ENCODE peak calls at places on chromosomes 7 and 10, in four cellular contexts. G is K562, K is HepG2, N is GM12878. E is an unnamed sample.

GRCh38 chr10:126667568-126667967 is 2.9 kb downstream of the C10orf90 start:
- DNase-seq in G (no peak), K (no peak), N (no peak), E (no peak)

GRCh38 chr10:16996530-16996964 is 133.1 kb downstream of the CUBN start:
- DNase-seq in G (no peak), K (no peak), N (no peak), E (no peak)

GRCh38 chr7:90747521-90747920 is 151.4 kb downstream of the CDK14 start:
- DNase-seq in G (no peak), K (no peak), N (no peak), E (no peak)

GRCh38 chr10:93272884-93273675 is 199.4 kb downstream of the CYP26A1 start:
- DNase-seq in G (no peak), K (no peak), N (no peak), E (no peak)

GRCh38 chr10:74891048-74891447 is 64.6 kb downstream of the KAT6B start:
- DNase-seq in G (no peak), K (no peak), N (no peak), E (no peak)

GRCh38 chr10:17409170-17409733 is 45.1 kb downstream of the ST8SIA6 start:
- DNase-seq in G (peak; percentile 34), K (peak; percentile 12), N (no peak), E (no peak)

GRCh38 chr7:144390481-144390880 is 13.0 kb downstream of the NOBOX start:
- DNase-seq in G (no peak), K (no peak), N (no peak), E (no peak)

GRCh38 chr7:139915864-139916716 is 87.0 kb downstream of the TBXAS1 start:
- DNase-seq in G (peak; percentile 96), K (no peak), N (peak; percentile 91), E (no peak)

GRCh38 chr7:151699147-151699546 is 177.8 kb downstream of the PRKAG2 start:
- DNase-seq in G (no peak), K (no peak), N (no peak), E (peak; percentile 62)

GRCh38 chr10:71270301-71270777 is 48.7 kb upstream of the SLC29A3 start:
- DNase-seq in G (peak; percentile 83), K (peak; percentile 56), N (no peak), E (peak; percentile 74)

GRCh38 chr7:44231088-44231487 is 30.3 kb downstream of the YKT6 start:
- DNase-seq in G (no peak), K (peak; percentile 20), N (no peak), E (no peak)

GRCh38 chr10:69786791-69787190 is 14.9 kb upstream of the COL13A1 start:
- DNase-seq in G (no peak), K (no peak), N (no peak), E (peak; percentile 27)

GRCh38 chr10:100744136-100744979 is 1.0 kb upstream of the PAX2 start:
- DNase-seq in G (no peak), K (no peak), N (no peak), E (peak; percentile 63)

GRCh38 chr10:121413951-121414350 is 184.3 kb downstream of the FGFR2 start:
- DNase-seq in G (no peak), K (no peak), N (no peak), E (no peak)

GRCh38 chr7:98930921-98931320 is 52.6 kb downstream of the TRRAP start:
- DNase-seq in G (no peak), K (no peak), N (peak; percentile 93), E (no peak)

GRCh38 chr7:44050915-44051560 is 6.5 kb downstream of the DBNL start:
- DNase-seq in G (no peak), K (no peak), N (no peak), E (no peak)

GRCh38 chr10:133523631-133524203 is 3.4 kb upstream of the CYP2E1 start:
- DNase-seq in G (no peak), K (no peak), N (no peak), E (no peak)

DNA sequence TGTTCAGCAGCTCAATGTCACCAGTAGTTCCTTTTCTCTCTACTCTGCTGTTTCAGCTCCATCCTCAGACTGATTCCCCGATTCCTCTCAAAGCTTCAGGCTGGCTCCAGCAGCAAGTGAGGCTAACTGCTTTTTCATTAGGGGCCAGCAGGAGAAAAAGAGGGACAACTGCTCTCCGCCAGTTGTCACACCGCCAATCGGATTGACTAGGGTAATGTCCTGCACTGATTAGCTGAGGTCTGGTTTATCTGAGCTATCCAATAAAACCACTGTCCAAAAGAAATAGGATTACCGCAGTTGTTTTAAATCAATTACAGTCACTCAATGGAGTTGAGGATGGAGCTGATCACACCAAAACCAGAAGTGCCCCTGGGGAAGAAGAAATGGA is 351.4 kb upstream of the NPVF start:
- DNase-seq in G (no peak), K (no peak), N (no peak), E (peak; percentile 30)
- TF ChIP-seq FOXK2 in G (no peak), K (no peak), N (no peak), E (no peak)

GRCh38 chr10:31698169-31698890 is 230.3 kb downstream of the ARHGAP12 start:
- DNase-seq in G (no peak), K (no peak), N (no peak), E (no peak)

GRCh38 chr10:31689233-31689632 is 239.4 kb downstream of the ARHGAP12 start:
- DNase-seq in G (no peak), K (no peak), N (no peak), E (no peak)

GRCh38 chr10:31694929-31695837 is 233.4 kb downstream of the ARHGAP12 start:
- DNase-seq in G (no peak), K (no peak), N (no peak), E (no peak)

GRCh38 chr10:31697271-31698168 is 231.1 kb downstream of the ARHGAP12 start:
- DNase-seq in G (no peak), K (no peak), N (no peak), E (no peak)

DNA sequence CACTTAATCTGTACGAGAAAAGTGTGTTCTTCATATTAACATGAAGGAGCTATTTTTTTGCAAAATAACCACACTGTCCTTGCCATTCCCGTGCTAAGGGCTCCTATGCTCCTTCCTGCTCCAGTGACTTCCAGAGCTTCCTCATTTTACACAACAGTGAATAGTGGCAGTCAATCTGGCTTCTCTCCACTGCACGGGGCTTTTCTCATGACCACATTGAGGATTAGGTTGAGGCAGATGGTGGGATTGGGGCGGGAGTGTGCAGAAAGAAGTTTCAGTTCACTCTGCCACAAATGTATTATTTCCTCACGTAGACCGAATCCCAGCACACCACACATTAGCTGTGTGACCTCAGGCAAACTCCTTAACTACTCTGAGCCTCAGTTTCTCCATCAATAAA is 235.1 kb downstream of the ARHGAP12 start:
- DNase-seq in G (no peak), K (no peak), N (no peak), E (no peak)
- TF ChIP-seq FOXK2 in G (no peak), K (no peak), N (no peak), E (no peak)

GRCh38 chr7:17689361-17689760 is 250.9 kb downstream of the SNX13 start:
- DNase-seq in G (no peak), K (no peak), N (no peak), E (no peak)

GRCh38 chr7:17685141-17685540 is 255.2 kb downstream of the SNX13 start:
- DNase-seq in G (no peak), K (no peak), N (no peak), E (no peak)

DNA sequence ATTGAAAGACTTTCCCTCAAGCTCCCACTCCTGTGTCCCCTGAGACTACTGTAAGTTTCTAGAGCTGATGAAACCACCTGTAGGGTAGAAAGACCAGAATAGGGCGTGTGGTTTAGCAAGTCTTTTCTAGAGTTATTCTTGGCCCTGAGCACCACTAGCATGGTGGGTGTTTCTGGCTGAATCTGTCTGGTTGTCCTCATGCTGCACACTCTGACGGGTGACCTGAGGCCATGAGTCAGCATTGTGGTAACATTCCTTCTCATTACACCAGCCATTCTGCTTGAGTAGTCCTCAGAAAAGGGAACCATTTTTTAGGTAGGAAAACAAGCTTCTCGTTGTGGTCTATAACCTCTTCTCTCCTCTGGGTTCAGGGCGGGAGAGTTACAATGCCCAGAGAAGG is 250.3 kb downstream of the SNX13 start:
- DNase-seq in G (peak; percentile 7), K (no peak), N (peak; percentile 11), E (no peak)
- TF ChIP-seq FOXK2 in G (no peak), K (no peak), N (no peak), E (no peak)

GRCh38 chr7:129951076-129952011 is 1.4 kb downstream of the UBE2H start:
- DNase-seq in G (peak; percentile 60), K (no peak), N (no peak), E (no peak)
- TF ChIP-seq FOXK2 in G (no peak), K (no peak), N (no peak), E (no peak)

GRCh38 chr7:85528581-85528980 is 341.7 kb upstream of the SEMA3D start:
- DNase-seq in G (no peak), K (no peak), N (no peak), E (no peak)
- TF ChIP-seq FOXK2 in G (no peak), K (no peak), N (no peak), E (no peak)

GRCh38 chr7:96014617-96015016 is 242.3 kb downstream of the DYNC1I1 start:
- DNase-seq in G (no peak), K (no peak), N (no peak), E (no peak)

GRCh38 chr7:96016056-96016455 is 243.7 kb downstream of the DYNC1I1 start:
- DNase-seq in G (no peak), K (no peak), N (no peak), E (no peak)

GRCh38 chr7:96021533-96021932 is 249.2 kb downstream of the DYNC1I1 start:
- DNase-seq in G (no peak), K (no peak), N (no peak), E (no peak)

GRCh38 chr7:96016735-96017134 is 244.4 kb downstream of the DYNC1I1 start:
- DNase-seq in G (no peak), K (no peak), N (no peak), E (no peak)

DNA sequence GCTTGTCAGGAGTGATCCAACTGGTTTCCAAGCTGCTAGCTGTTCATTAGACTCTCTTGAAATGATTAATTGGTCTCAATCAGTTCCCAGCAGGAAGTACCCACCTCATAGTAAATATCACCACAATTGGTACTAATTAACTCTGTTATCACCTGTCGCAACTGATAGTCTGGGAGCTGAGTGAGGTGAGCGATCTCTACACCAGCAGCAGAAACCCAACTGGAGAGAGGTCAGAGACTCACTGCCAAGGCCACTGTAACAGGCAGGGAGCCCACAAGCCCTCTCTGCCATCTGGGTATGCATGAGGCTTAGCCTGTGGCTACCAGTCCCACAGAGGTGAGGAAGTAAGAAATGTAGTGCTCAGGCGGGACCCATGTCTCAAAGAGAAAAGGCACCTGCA is 245.5 kb downstream of the DYNC1I1 start:
- DNase-seq in G (no peak), K (no peak), N (no peak), E (no peak)
- TF ChIP-seq FOXK2 in G (no peak), K (no peak), N (no peak), E (no peak)

E was measured in HEK293T.